ENCODE peak calls at places on chromosomes 16 and 17, in five cellular contexts. G, L, H, O and Z are unnamed samples.

GRCh38 chr16:4945560-4946502 is 8.9 kb upstream of the PPL start:
- DNase-seq in G (peak), H (no peak), O (peak), L (no peak), Z (no peak)

GRCh38 chr16:86626966-86627365 is 48.6 kb downstream of the FOXL1 start:
- DNase-seq in H (no peak), L (no peak), G (no peak), O (no peak), Z (no peak)

GRCh38 chr17:28177351-28177750 is 134.9 kb downstream of the NLK start:
- DNase-seq in G (no peak), L (no peak), O (no peak), H (no peak), Z (no peak)

GRCh38 chr16:86925067-86925791 is 346.9 kb downstream of the FOXL1 start:
- DNase-seq in L (no peak), O (peak), H (peak), G (peak), Z (no peak)

GRCh38 chr16:86122681-86123342 is 223.8 kb downstream of the IRF8 start:
- DNase-seq in H (no peak), L (no peak), G (no peak), O (no peak), Z (no peak)

GRCh38 chr16:85577899-85578598 is 35.1 kb upstream of the GSE1 start:
- DNase-seq in L (peak), G (no peak), O (no peak), H (no peak), Z (no peak)

GRCh38 chr17:81221371-81221841 is 1.4 kb downstream of the CEP131 start:
- DNase-seq in G (no peak), O (no peak), L (no peak), H (no peak), Z (peak)

GRCh38 chr16:50653056-50653455 is 28.1 kb downstream of the SNX20 start:
- DNase-seq in H (no peak), L (no peak), O (no peak), G (no peak), Z (no peak)

GRCh38 chr16:54890381-54890780 is 40.3 kb upstream of the IRX5 start:
- DNase-seq in L (no peak), H (peak), G (no peak), O (no peak), Z (no peak)

GRCh38 chr17:67390006-67390645 is 13.0 kb downstream of the PITPNC1 start:
- DNase-seq in H (no peak), G (no peak), O (no peak), L (no peak), Z (no peak)

GRCh38 chr17:64087252-64088005 is 42.5 kb downstream of the ERN1 start:
- DNase-seq in H (no peak), O (no peak), G (no peak), L (no peak), Z (no peak)

GRCh38 chr17:260031-260791 is 78.8 kb upstream of the DOC2B start:
- DNase-seq in O (no peak), L (no peak), H (no peak), G (no peak), Z (no peak)

GRCh38 chr17:50359005-50359699 is 13.2 kb downstream of the XYLT2 start:
- DNase-seq in G (no peak), O (no peak), L (no peak), H (no peak), Z (no peak)

GRCh38 chr16:69726313-69727060 is at the start of gene NQO1:
- DNase-seq in O (peak), L (peak), H (peak), G (peak), Z (peak)

GRCh38 chr16:87206646-87207451 is 110.3 kb downstream of the C16orf95 start:
- DNase-seq in H (no peak), O (no peak), G (no peak), L (no peak), Z (no peak)

GRCh38 chr16:53769185-53769584 is 65.2 kb downstream of the FTO start:
- DNase-seq in G (no peak), L (no peak), H (no peak), O (no peak), Z (no peak)

GRCh38 chr17:50772251-50772650 is 4.9 kb upstream of the ANKRD40CL start:
- DNase-seq in H (no peak), G (no peak), L (no peak), O (no peak), Z (no peak)

GRCh38 chr17:59752446-59752845 is 45.0 kb downstream of the VMP1 start:
- DNase-seq in G (no peak), O (no peak), H (no peak), L (no peak), Z (no peak)